ENCODE peak calls at places on chromosomes 11 and 22, in four cellular contexts. B is heart left ventricle, W is spleen, D is tibial nerve. T is an unnamed sample.

GRCh38 chr22:49404576-49405199 is 423.0 kb downstream of the BRD1 start:
- DNase-seq in D (peak; percentile 1), B (no peak), W (peak; percentile 64), T (peak; percentile 23)

GRCh38 chr22:43996170-43996980 is 27.7 kb upstream of the PARVB start:
- DNase-seq in B (peak; percentile 67), W (peak; percentile 94), D (peak; percentile 40), T (peak; percentile 59)

GRCh38 chr22:48900626-48901025 is 927.0 kb downstream of the BRD1 start:
- DNase-seq in W (no peak), B (no peak), D (no peak), T (no peak)

GRCh38 chr22:19962246-19962908 is 20.8 kb upstream of the TXNRD2 start:
- DNase-seq in B (peak; percentile 78), W (peak; percentile 80), D (no peak), T (peak; percentile 90)

GRCh38 chr11:79940976-79941735 is 500.3 kb upstream of the TENM4 start:
- DNase-seq in W (no peak), D (no peak), B (no peak), T (no peak)

GRCh38 chr11:35115688-35116030 is 23.3 kb upstream of the CD44 start:
- DNase-seq in B (no peak), D (no peak), W (no peak), T (no peak)

GRCh38 chr22:25492950-25493790 is 71.3 kb upstream of the GRK3 start:
- DNase-seq in D (no peak), B (no peak), W (no peak), T (no peak)

GRCh38 chr22:21098099-21098671 is 52.4 kb downstream of the LRRC74B start:
- DNase-seq in D (no peak), W (no peak), B (no peak), T (no peak)

GRCh38 chr22:22925795-22926358 is 38.3 kb downstream of the IGLL5 start:
- DNase-seq in B (no peak), W (no peak), D (no peak), T (no peak)

GRCh38 chr11:128447233-128447632 is 140.1 kb downstream of the ETS1 start:
- DNase-seq in D (no peak), B (no peak), W (no peak), T (no peak)
- TF ChIP-seq POLR2A in D (no peak), B (no peak), W (no peak), T (no peak)

GRCh38 chr22:39364646-39365405 is 15.0 kb downstream of the SYNGR1 start:
- DNase-seq in W (no peak), B (no peak), D (no peak), T (no peak)
- TF ChIP-seq CTCF in W (no peak), B (no peak), D (no peak), T (no peak)

GRCh38 chr22:31107206-31108118 is at the start of gene SELENOM:
- DNase-seq in D (peak; percentile 91), B (peak; percentile 98), W (peak; percentile 97), T (peak; percentile 97)
- TF ChIP-seq POLR2A in D (peak; percentile 81), B (no peak), W (no peak), T (no peak)

DNA sequence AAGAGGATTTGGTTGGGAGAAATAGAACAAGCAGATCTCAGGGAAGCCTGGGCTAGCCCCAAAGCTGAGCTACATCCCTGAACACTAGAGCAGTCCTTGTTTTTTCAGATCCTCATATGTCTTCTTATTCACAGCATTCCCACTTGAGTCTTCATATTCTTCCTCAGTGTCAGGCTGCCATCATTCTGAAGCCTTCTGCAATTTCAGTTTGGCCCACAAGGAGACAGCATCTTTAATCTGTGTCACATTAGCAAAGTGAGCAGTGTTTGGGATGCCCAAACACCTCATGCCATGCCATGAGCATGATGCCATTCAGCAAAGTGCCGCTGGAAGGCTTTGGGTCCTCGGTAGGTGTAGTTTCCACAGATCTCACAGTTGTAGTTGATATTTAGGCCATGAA is 56.6 kb downstream of the SCN3B start:
- DNase-seq in B (no peak), D (no peak), W (no peak), T (no peak)
- TF ChIP-seq CTCF in B (no peak), D (no peak), W (no peak), T (no peak)

DNA sequence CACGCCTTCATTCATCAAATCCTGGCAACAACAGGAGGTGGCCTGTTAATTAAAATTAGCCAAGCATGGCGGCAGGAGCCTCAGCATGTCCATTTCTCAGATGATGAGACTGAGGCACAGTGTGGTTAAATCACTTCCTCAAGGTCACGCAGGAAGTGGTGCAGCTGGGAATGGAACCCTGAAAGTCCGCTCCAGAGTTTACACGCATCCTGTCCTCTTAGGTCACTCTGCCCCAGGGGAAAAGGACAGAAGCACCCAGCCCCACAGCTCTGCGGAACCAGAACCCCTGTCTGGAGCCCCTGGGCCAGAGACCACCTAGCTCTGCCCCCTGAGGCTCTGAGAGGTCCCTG is 19.6 kb downstream of the RPL3 start:
- DNase-seq in D (peak; percentile 46), W (no peak), B (peak; percentile 65), T (no peak)
- TF ChIP-seq POLR2A in D (no peak), W (no peak), B (no peak), T (no peak)

GRCh38 chr11:100573911-100574513 is 113.1 kb upstream of the ARHGAP42 start:
- DNase-seq in D (no peak), W (no peak), B (no peak), T (no peak)

GRCh38 chr11:100576044-100577021 is 110.8 kb upstream of the ARHGAP42 start:
- DNase-seq in D (peak; percentile 37), B (no peak), W (no peak), T (no peak)

GRCh38 chr11:100578966-100579365 is 108.1 kb upstream of the ARHGAP42 start:
- DNase-seq in D (no peak), B (no peak), W (no peak), T (no peak)

GRCh38 chr11:100574894-100575769 is 112.0 kb upstream of the ARHGAP42 start:
- DNase-seq in W (no peak), D (no peak), B (no peak), T (no peak)
- TF ChIP-seq CTCF in W (no peak), D (no peak), B (peak; percentile 47), T (peak; percentile 18)